ENCODE peak calls at places on chromosomes 5 and 9, in seven cellular contexts. X, Y, N, C, O, S and T are unnamed samples.

GRCh38 chr5:133877351-133878235 is 90.8 kb downstream of the C5orf15 start:
- DNase-seq in N (no peak), S (no peak), C (no peak), X (no peak), Y (no peak), O (no peak), T (no peak)

GRCh38 chr5:90865194-90865593 is 306.6 kb downstream of the ADGRV1 start:
- DNase-seq in X (no peak), S (no peak), C (no peak), N (no peak), Y (no peak), O (no peak), T (no peak)

GRCh38 chr9:100561256-100561655 is 16.6 kb upstream of the CAVIN4 start:
- DNase-seq in S (no peak), Y (no peak), O (no peak), X (no peak), C (no peak), N (no peak), T (no peak)

GRCh38 chr9:757246-757881 is 84.1 kb upstream of the DMRT1 start:
- DNase-seq in Y (peak), O (no peak), N (no peak), S (no peak), C (peak), X (peak), T (peak)

GRCh38 chr5:123874600-123875201 is 362.7 kb downstream of the CSNK1G3 start:
- DNase-seq in S (no peak), X (no peak), O (no peak), N (no peak), C (no peak), Y (no peak), T (peak)

GRCh38 chr9:22114956-22115355 is 105.9 kb upstream of the CDKN2B start:
- DNase-seq in Y (no peak), C (no peak), N (no peak), O (no peak), S (no peak), X (no peak), T (no peak)

GRCh38 chr5:132384506-132384905 is 15.0 kb downstream of the SLC22A5 start:
- DNase-seq in C (no peak), Y (no peak), N (no peak), O (no peak), X (no peak), S (no peak), T (no peak)

GRCh38 chr9:87237337-87237736 is 260.3 kb upstream of the DAPK1 start:
- DNase-seq in X (no peak), Y (no peak), S (no peak), C (no peak), N (no peak), O (no peak), T (no peak)

GRCh38 chr5:4185127-4185526 is 589.5 kb downstream of the IRX1 start:
- DNase-seq in C (no peak), X (no peak), O (no peak), S (no peak), N (no peak), Y (no peak), T (no peak)

GRCh38 chr5:68333649-68334549 is 118.3 kb downstream of the PIK3R1 start:
- DNase-seq in X (peak), S (no peak), C (peak), N (no peak), O (no peak), Y (peak), T (peak)

GRCh38 chr5:133754575-133755169 is 142.3 kb upstream of the FSTL4 start:
- DNase-seq in Y (peak), X (no peak), O (no peak), C (no peak), S (peak), N (no peak), T (peak)